ENCODE peak calls at places on chromosome 5, in seven cellular contexts. X is mesothelial cell of epicardium; O is activated CD8-positive, alpha-beta memory T cell treated with anti-CD3 and anti-CD28 coated beads, Interleukin-2, amount 50 U/mL, for 48 hours; Y is stimulated activated CD8-positive, alpha-beta memory T cell treated with anti-CD3 and anti-CD28 coated beads, Interleukin-15, amount 100 ng/mL, for 1 hour; Q is AG10803; U is lung; I is iPS DF 6.9. V is an unnamed sample.

GRCh38 chr5:76104027-76104426 is 20.8 kb downstream of the SV2C start:
- DNase-seq in Q (peak; percentile 3), I (no peak), O (peak; percentile 53), Y (no peak), U (no peak), X (peak; percentile 75), V (peak; percentile 46)

GRCh38 chr5:143543358-143544255 is 140.1 kb upstream of the NR3C1 start:
- DNase-seq in I (no peak), O (no peak), U (no peak), Q (peak; percentile 75), X (no peak), Y (no peak), V (no peak)

GRCh38 chr5:75935572-75935971 is 147.6 kb upstream of the SV2C start:
- DNase-seq in O (no peak), Q (no peak), I (no peak), Y (no peak), X (no peak), U (no peak), V (no peak)

GRCh38 chr5:143636951-143637528 is 174.9 kb upstream of the HMHB1 start:
- DNase-seq in U (no peak), O (no peak), Q (peak; percentile 52), I (no peak), X (no peak), Y (no peak), V (no peak)

GRCh38 chr5:134029156-134029555 is 24.4 kb upstream of the VDAC1 start:
- DNase-seq in Y (no peak), Q (peak; percentile 99), I (no peak), O (no peak), X (no peak), U (no peak), V (no peak)

GRCh38 chr5:61768692-61769281 is 436.7 kb downstream of the ZSWIM6 start:
- DNase-seq in I (peak; percentile 75), O (no peak), Q (no peak), U (no peak), Y (no peak), X (no peak), V (no peak)

GRCh38 chr5:78526049-78526525 is 122.5 kb downstream of the LHFPL2 start:
- DNase-seq in Y (no peak), I (no peak), X (no peak), Q (peak; percentile 85), O (no peak), U (no peak), V (no peak)

GRCh38 chr5:67009028-67009427 is 187.6 kb downstream of the CD180 start:
- DNase-seq in Y (no peak), U (no peak), X (no peak), O (no peak), Q (no peak), I (no peak), V (no peak)

GRCh38 chr5:101561018-101561417 is 657.9 kb upstream of the ST8SIA4 start:
- DNase-seq in Y (no peak), I (no peak), O (no peak), X (no peak), Q (no peak), U (no peak), V (no peak)

GRCh38 chr5:57219386-57219785 is 45.5 kb downstream of the GPBP1 start:
- DNase-seq in I (no peak), O (no peak), Y (no peak), U (no peak), X (no peak), Q (no peak), V (no peak)

GRCh38 chr5:44774279-44774880 is 34.4 kb upstream of the MRPS30 start:
- DNase-seq in Y (no peak), X (no peak), O (no peak), U (no peak), I (peak; percentile 4), Q (peak; percentile 75), V (no peak)

GRCh38 chr5:1662559-1663043 is 137.0 kb downstream of the MRPL36 start:
- DNase-seq in Q (no peak), Y (no peak), I (no peak), X (no peak), O (no peak), U (peak; percentile 26), V (no peak)

GRCh38 chr5:22557251-22557650 is 295.9 kb downstream of the CDH12 start:
- DNase-seq in O (no peak), I (no peak), Y (no peak), Q (no peak), X (no peak), U (no peak), V (no peak)

GRCh38 chr5:14185336-14186131 is 42.4 kb downstream of the TRIO start:
- DNase-seq in Y (no peak), Q (peak; percentile 73), U (no peak), I (no peak), X (no peak), O (no peak), V (no peak)

GRCh38 chr5:77143998-77144836 is 57.1 kb upstream of the ZBED3 start:
- DNase-seq in O (peak; percentile 70), X (peak; percentile 67), Y (peak; percentile 21), U (peak; percentile 66), Q (peak; percentile 78), I (peak; percentile 18), V (peak; percentile 73)

GRCh38 chr5:108381034-108381954 is 604 bp downstream of the FBXL17 start:
- DNase-seq in Y (peak; percentile 59), I (no peak), O (peak; percentile 86), U (peak; percentile 81), Q (peak; percentile 66), X (peak; percentile 79), V (peak; percentile 70)

GRCh38 chr5:173885481-173886010 is 2.6 kb upstream of the CPEB4 start:
- DNase-seq in U (no peak), Y (no peak), X (no peak), I (no peak), O (no peak), Q (no peak), V (peak; percentile 56)

GRCh38 chr5:40134883-40135520 is 544.7 kb upstream of the PTGER4 start:
- DNase-seq in O (no peak), U (no peak), I (no peak), Q (no peak), X (no peak), Y (no peak), V (no peak)

GRCh38 chr5:171314728-171315385 is 5.8 kb downstream of the TLX3 start:
- DNase-seq in Y (no peak), Q (no peak), I (no peak), X (peak; percentile 66), U (no peak), O (no peak), V (no peak)

GRCh38 chr5:36602711-36603321 is 3.6 kb upstream of the SLC1A3 start:
- DNase-seq in X (no peak), Y (no peak), Q (no peak), O (no peak), I (no peak), U (no peak), V (no peak)

GRCh38 chr5:100615362-100615761 is 80.2 kb downstream of the FAM174A start:
- DNase-seq in Q (no peak), Y (no peak), O (no peak), X (no peak), I (no peak), U (no peak), V (no peak)

GRCh38 chr5:6755941-6756340 is 42.7 kb downstream of the TENT4A start:
- DNase-seq in O (no peak), X (no peak), Y (no peak), I (no peak), U (no peak), Q (no peak), V (no peak)

GRCh38 chr5:45399041-45399440 is 297.1 kb downstream of the HCN1 start:
- DNase-seq in O (no peak), Q (no peak), I (no peak), U (no peak), X (no peak), Y (no peak), V (no peak)

GRCh38 chr5:65198777-65199120 is 283.0 kb downstream of the ADAMTS6 start:
- DNase-seq in Y (no peak), Q (peak; percentile 99), U (no peak), O (no peak), X (no peak), I (no peak), V (no peak)

GRCh38 chr5:146005723-146006122 is 69.3 kb downstream of the SH3RF2 start:
- DNase-seq in Q (peak; percentile 34), I (no peak), O (no peak), X (no peak), Y (no peak), U (no peak), V (no peak)

GRCh38 chr5:177147239-177147638 is 13.7 kb downstream of the NSD1 start:
- DNase-seq in I (no peak), U (no peak), X (no peak), O (no peak), Q (peak; percentile 37), Y (no peak), V (no peak)

GRCh38 chr5:93926831-93927600 is 185.6 kb upstream of the POU5F2 start:
- DNase-seq in Q (peak; percentile 67), Y (no peak), X (no peak), O (no peak), I (no peak), U (no peak), V (no peak)